ENCODE peak calls at places on chromosomes 4 and X, in six cellular contexts. One of them, this sample, is unnamed.

GRCh38 chr4:123216946-123217345 is 179.6 kb upstream of the SPRY1 start:
- DNase-seq in pancreas: no peak
- DNase-seq in left ventricle myocardium inferior: no peak
- DNase-seq in upper lobe of right lung: no peak
- DNase-seq in cardiac fibroblast: no peak
- DNase-seq in BJ: no peak
- DNase-seq in this sample: no peak

GRCh38 chr4:52298444-52298843 is 247.3 kb downstream of the SPATA18 start:
- DNase-seq in pancreas: no peak
- DNase-seq in left ventricle myocardium inferior: no peak
- DNase-seq in upper lobe of right lung: no peak
- DNase-seq in cardiac fibroblast: peak
- DNase-seq in BJ: no peak
- DNase-seq in this sample: no peak

GRCh38 chr4:101259876-101260275 is 87.5 kb downstream of the PPP3CA start:
- DNase-seq in pancreas: no peak
- DNase-seq in left ventricle myocardium inferior: no peak
- DNase-seq in upper lobe of right lung: no peak
- DNase-seq in cardiac fibroblast: peak
- DNase-seq in BJ: no peak
- DNase-seq in this sample: no peak

GRCh38 chr4:88187766-88188165 is 29.3 kb upstream of the ABCG2 start:
- DNase-seq in pancreas: no peak
- DNase-seq in left ventricle myocardium inferior: no peak
- DNase-seq in upper lobe of right lung: no peak
- DNase-seq in cardiac fibroblast: no peak
- DNase-seq in BJ: no peak
- DNase-seq in this sample: no peak

GRCh38 chr4:101835121-101835904 is 44.8 kb downstream of the BANK1 start:
- DNase-seq in pancreas: no peak
- DNase-seq in left ventricle myocardium inferior: no peak
- DNase-seq in upper lobe of right lung: no peak
- DNase-seq in cardiac fibroblast: peak
- DNase-seq in BJ: peak
- DNase-seq in this sample: peak

GRCh38 chr4:98506462-98507132 is 151.8 kb downstream of the TSPAN5 start:
- DNase-seq in pancreas: no peak
- DNase-seq in left ventricle myocardium inferior: no peak
- DNase-seq in upper lobe of right lung: no peak
- DNase-seq in cardiac fibroblast: no peak
- DNase-seq in BJ: no peak
- DNase-seq in this sample: no peak

GRCh38 chr4:174210952-174211490 is 72.4 kb downstream of the FBXO8 start:
- DNase-seq in pancreas: no peak
- DNase-seq in left ventricle myocardium inferior: no peak
- DNase-seq in upper lobe of right lung: no peak
- DNase-seq in cardiac fibroblast: peak
- DNase-seq in BJ: no peak
- DNase-seq in this sample: no peak

GRCh38 chrX:106726485-106727437 is at the start of gene RNF128:
- DNase-seq in pancreas: peak
- DNase-seq in left ventricle myocardium inferior: no peak
- DNase-seq in upper lobe of right lung: peak
- DNase-seq in cardiac fibroblast: peak
- DNase-seq in BJ: no peak
- DNase-seq in this sample: no peak

GRCh38 chrX:134880866-134881265 is 109.9 kb upstream of the SMIM10 start:
- DNase-seq in pancreas: no peak
- DNase-seq in left ventricle myocardium inferior: no peak
- DNase-seq in upper lobe of right lung: no peak
- DNase-seq in cardiac fibroblast: peak
- DNase-seq in BJ: no peak
- DNase-seq in this sample: no peak

GRCh38 chrX:18582910-18583493 is 88.9 kb downstream of the RS1 start:
- DNase-seq in pancreas: no peak
- DNase-seq in left ventricle myocardium inferior: no peak
- DNase-seq in upper lobe of right lung: no peak
- DNase-seq in cardiac fibroblast: no peak
- DNase-seq in BJ: peak
- DNase-seq in this sample: no peak

DNA sequence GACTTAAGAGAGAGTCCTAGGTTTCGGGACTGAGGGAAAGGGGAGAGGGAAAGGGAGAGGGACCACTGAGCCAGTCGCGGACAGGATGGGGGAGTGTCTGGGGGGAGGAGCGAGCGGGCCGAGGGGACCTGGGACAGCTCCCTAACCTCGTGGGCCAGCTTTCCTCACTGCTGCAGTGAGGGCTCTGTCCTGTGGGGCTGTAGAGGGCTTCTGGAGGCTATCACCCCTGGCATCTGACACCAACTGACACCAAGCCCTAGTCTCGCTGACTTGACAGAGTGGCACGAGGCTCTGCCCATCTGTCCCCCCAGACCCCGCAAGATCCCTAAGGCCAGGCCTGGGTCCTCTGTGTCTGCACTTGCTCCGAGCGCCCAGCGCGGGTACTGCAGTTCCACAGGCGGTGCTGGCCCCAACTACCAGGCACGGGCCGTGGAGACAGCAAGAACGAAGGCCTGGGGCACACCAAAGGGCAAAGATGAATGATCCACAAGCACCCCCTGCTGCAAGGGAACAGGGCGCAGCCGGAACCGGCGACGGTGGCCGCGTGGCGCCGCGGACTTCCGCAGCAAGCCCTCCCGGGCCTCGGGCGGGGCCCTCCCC is 465 bp downstream of the HAUS7 start:
- DNase-seq in pancreas: no peak
- DNase-seq in left ventricle myocardium inferior: no peak
- DNase-seq in upper lobe of right lung: no peak
- DNase-seq in cardiac fibroblast: peak
- DNase-seq in BJ: no peak
- DNase-seq in this sample: no peak
- TF ChIP-seq CTCF in pancreas: no peak
- TF ChIP-seq CTCF in left ventricle myocardium inferior: peak
- TF ChIP-seq CTCF in upper lobe of right lung: peak
- TF ChIP-seq CTCF in cardiac fibroblast: peak
- TF ChIP-seq CTCF in BJ: peak
- TF ChIP-seq CTCF in this sample: no peak

GRCh38 chr4:147791870-147792269 is 60.0 kb downstream of the ARHGAP10 start:
- DNase-seq in pancreas: no peak
- DNase-seq in left ventricle myocardium inferior: no peak
- DNase-seq in upper lobe of right lung: no peak
- DNase-seq in cardiac fibroblast: peak
- DNase-seq in BJ: no peak
- DNase-seq in this sample: no peak
- H3K4me3 ChIP-seq in pancreas: no peak
- H3K4me3 ChIP-seq in left ventricle myocardium inferior: no peak
- H3K4me3 ChIP-seq in upper lobe of right lung: no peak
- H3K4me3 ChIP-seq in cardiac fibroblast: no peak
- H3K4me3 ChIP-seq in BJ: no peak
- H3K4me3 ChIP-seq in this sample: no peak

DNA sequence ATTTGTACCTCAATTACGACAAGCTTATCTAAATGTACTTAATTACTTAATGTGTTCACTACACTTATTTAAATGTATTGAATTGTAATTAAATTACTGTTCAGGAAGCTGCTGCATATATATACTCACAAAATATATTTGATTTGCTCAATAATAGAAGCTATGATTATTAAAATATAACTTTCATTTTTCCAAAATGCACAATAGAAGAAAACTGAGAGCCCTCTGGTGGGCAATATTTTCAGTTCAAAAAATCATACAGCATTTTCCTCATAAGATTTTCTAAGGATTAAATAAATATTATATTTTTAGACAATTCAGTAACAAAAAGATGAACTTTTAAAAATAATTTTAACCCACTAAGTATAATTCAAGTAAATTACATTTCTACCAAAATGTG is 217.3 kb downstream of the DKK2 start:
- DNase-seq in pancreas: no peak
- DNase-seq in left ventricle myocardium inferior: no peak
- DNase-seq in upper lobe of right lung: no peak
- DNase-seq in cardiac fibroblast: peak
- DNase-seq in BJ: no peak
- DNase-seq in this sample: no peak
- TF ChIP-seq CTCF in pancreas: no peak
- TF ChIP-seq CTCF in left ventricle myocardium inferior: no peak
- TF ChIP-seq CTCF in upper lobe of right lung: no peak
- TF ChIP-seq CTCF in cardiac fibroblast: peak
- TF ChIP-seq CTCF in BJ: peak
- TF ChIP-seq CTCF in this sample: peak

GRCh38 chrX:124346877-124347241 is 496 bp downstream of the SH2D1A start:
- DNase-seq in pancreas: no peak
- DNase-seq in left ventricle myocardium inferior: no peak
- DNase-seq in upper lobe of right lung: no peak
- DNase-seq in cardiac fibroblast: no peak
- DNase-seq in BJ: no peak
- DNase-seq in this sample: no peak
- H3K4me3 ChIP-seq in pancreas: no peak
- H3K4me3 ChIP-seq in left ventricle myocardium inferior: no peak
- H3K4me3 ChIP-seq in upper lobe of right lung: peak
- H3K4me3 ChIP-seq in cardiac fibroblast: no peak
- H3K4me3 ChIP-seq in BJ: no peak
- H3K4me3 ChIP-seq in this sample: no peak

DNA sequence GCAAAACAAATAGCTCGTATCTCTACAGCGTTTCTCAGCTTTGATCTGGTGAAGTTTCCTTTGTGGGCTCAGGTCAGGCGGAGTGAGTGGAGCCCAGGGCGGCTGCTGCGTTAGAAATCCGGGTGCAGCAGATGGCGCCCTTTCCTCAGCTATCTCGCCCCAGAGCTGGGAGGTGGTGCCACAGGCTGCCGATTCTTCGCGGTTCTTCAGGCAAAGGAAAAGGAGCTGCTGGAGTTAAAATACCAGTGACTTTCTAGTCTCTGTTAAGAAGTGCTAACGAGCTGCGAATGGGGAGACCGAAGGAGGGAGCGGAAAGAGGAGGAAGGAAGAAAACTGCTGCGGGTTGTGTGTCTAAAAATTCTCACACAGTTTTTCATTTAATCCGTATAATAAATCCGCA is 114.6 kb downstream of the CPE start:
- DNase-seq in pancreas: peak
- DNase-seq in left ventricle myocardium inferior: peak
- DNase-seq in upper lobe of right lung: peak
- DNase-seq in cardiac fibroblast: peak
- DNase-seq in BJ: no peak
- DNase-seq in this sample: peak
- TF ChIP-seq CTCF in pancreas: peak
- TF ChIP-seq CTCF in left ventricle myocardium inferior: peak
- TF ChIP-seq CTCF in upper lobe of right lung: peak
- TF ChIP-seq CTCF in cardiac fibroblast: peak
- TF ChIP-seq CTCF in BJ: peak
- TF ChIP-seq CTCF in this sample: peak

GRCh38 chrX:136227948-136228584 is 23.1 kb downstream of the MAP7D3 start:
- DNase-seq in pancreas: no peak
- DNase-seq in left ventricle myocardium inferior: no peak
- DNase-seq in upper lobe of right lung: no peak
- DNase-seq in cardiac fibroblast: no peak
- DNase-seq in BJ: no peak
- DNase-seq in this sample: no peak
- H3K4me3 ChIP-seq in pancreas: no peak
- H3K4me3 ChIP-seq in left ventricle myocardium inferior: no peak
- H3K4me3 ChIP-seq in upper lobe of right lung: no peak
- H3K4me3 ChIP-seq in cardiac fibroblast: no peak
- H3K4me3 ChIP-seq in BJ: no peak
- H3K4me3 ChIP-seq in this sample: no peak

GRCh38 chr4:103329642-103330041 is 131.5 kb upstream of the CENPE start:
- DNase-seq in pancreas: no peak
- DNase-seq in left ventricle myocardium inferior: no peak
- DNase-seq in upper lobe of right lung: no peak
- DNase-seq in cardiac fibroblast: no peak
- DNase-seq in BJ: no peak
- DNase-seq in this sample: no peak
- TF ChIP-seq CTCF in pancreas: no peak
- TF ChIP-seq CTCF in left ventricle myocardium inferior: no peak
- TF ChIP-seq CTCF in upper lobe of right lung: no peak
- TF ChIP-seq CTCF in cardiac fibroblast: no peak
- TF ChIP-seq CTCF in BJ: no peak
- TF ChIP-seq CTCF in this sample: no peak

GRCh38 chrX:9953396-9953795 is 13.8 kb upstream of the CLDN34 start:
- DNase-seq in pancreas: no peak
- DNase-seq in left ventricle myocardium inferior: no peak
- DNase-seq in upper lobe of right lung: no peak
- DNase-seq in cardiac fibroblast: no peak
- DNase-seq in BJ: no peak
- DNase-seq in this sample: no peak
- H3K4me3 ChIP-seq in pancreas: no peak
- H3K4me3 ChIP-seq in left ventricle myocardium inferior: no peak
- H3K4me3 ChIP-seq in upper lobe of right lung: no peak
- H3K4me3 ChIP-seq in cardiac fibroblast: no peak
- H3K4me3 ChIP-seq in BJ: no peak
- H3K4me3 ChIP-seq in this sample: no peak

GRCh38 chrX:10397349-10397748 is 223.0 kb downstream of the MID1 start:
- DNase-seq in pancreas: no peak
- DNase-seq in left ventricle myocardium inferior: no peak
- DNase-seq in upper lobe of right lung: no peak
- DNase-seq in cardiac fibroblast: no peak
- DNase-seq in BJ: no peak
- DNase-seq in this sample: no peak

GRCh38 chrX:10398271-10398670 is 222.1 kb downstream of the MID1 start:
- DNase-seq in pancreas: no peak
- DNase-seq in left ventricle myocardium inferior: no peak
- DNase-seq in upper lobe of right lung: no peak
- DNase-seq in cardiac fibroblast: no peak
- DNase-seq in BJ: no peak
- DNase-seq in this sample: no peak

GRCh38 chrX:10399152-10399741 is 221.1 kb downstream of the MID1 start:
- DNase-seq in pancreas: no peak
- DNase-seq in left ventricle myocardium inferior: no peak
- DNase-seq in upper lobe of right lung: no peak
- DNase-seq in cardiac fibroblast: no peak
- DNase-seq in BJ: no peak
- DNase-seq in this sample: no peak

GRCh38 chrX:10404435-10404834 is 215.9 kb downstream of the MID1 start:
- DNase-seq in pancreas: no peak
- DNase-seq in left ventricle myocardium inferior: no peak
- DNase-seq in upper lobe of right lung: no peak
- DNase-seq in cardiac fibroblast: peak
- DNase-seq in BJ: no peak
- DNase-seq in this sample: peak

DNA sequence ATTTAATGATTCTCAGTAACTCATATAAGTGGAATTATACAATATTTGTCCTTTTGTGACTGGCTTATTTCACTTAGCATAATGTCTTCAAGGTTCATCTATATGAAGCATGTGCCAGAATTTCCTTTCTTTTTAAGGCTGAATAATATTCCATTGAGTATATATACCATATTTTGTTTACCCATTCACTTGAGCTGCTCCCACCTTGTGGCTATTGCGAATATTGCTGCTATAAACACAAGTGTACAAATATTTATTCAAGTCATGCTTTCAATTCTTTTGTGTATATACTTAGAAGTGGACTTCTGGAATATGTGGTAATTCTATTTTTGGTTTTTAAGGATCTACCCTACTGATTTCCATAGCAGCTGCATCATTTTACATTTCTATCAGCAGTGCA is 219.1 kb downstream of the MID1 start:
- DNase-seq in pancreas: no peak
- DNase-seq in left ventricle myocardium inferior: no peak
- DNase-seq in upper lobe of right lung: no peak
- DNase-seq in cardiac fibroblast: peak
- DNase-seq in BJ: no peak
- DNase-seq in this sample: no peak
- TF ChIP-seq CTCF in pancreas: no peak
- TF ChIP-seq CTCF in left ventricle myocardium inferior: no peak
- TF ChIP-seq CTCF in upper lobe of right lung: no peak
- TF ChIP-seq CTCF in cardiac fibroblast: peak
- TF ChIP-seq CTCF in BJ: no peak
- TF ChIP-seq CTCF in this sample: peak

This sample was measured in AG09309.